ENCODE peak calls at places on chromosome 19, in five cellular contexts. E, O, D, R and V are unnamed samples.

GRCh38 chr19:497476-497860 is 1.2 kb downstream of the MADCAM1 start:
- DNase-seq in D (no peak), R (no peak), O (peak), E (no peak), V (no peak)

GRCh38 chr19:40662925-40663711 is 27.3 kb downstream of the NUMBL start:
- DNase-seq in R (peak), D (peak), O (peak), E (peak), V (peak)

GRCh38 chr19:34712606-34713261 is 21.3 kb upstream of the ZNF181 start:
- DNase-seq in E (peak), O (peak), R (peak), D (peak), V (peak)

GRCh38 chr19:927044-927706 is 1.3 kb downstream of the ARID3A start:
- DNase-seq in R (peak), D (no peak), O (peak), E (peak), V (no peak)

GRCh38 chr19:51142119-51142518 is at the start of gene SIGLEC7:
- DNase-seq in R (no peak), D (no peak), E (no peak), O (no peak), V (no peak)

GRCh38 chr19:23436318-23436717 is 41.0 kb upstream of the ZNF91 start:
- DNase-seq in E (peak), O (no peak), D (no peak), R (no peak), V (no peak)

GRCh38 chr19:12208221-12208620 is 45.3 kb downstream of the ZNF136 start:
- DNase-seq in O (no peak), R (peak), E (no peak), D (no peak), V (no peak)

GRCh38 chr19:16202320-16203255 is 4.9 kb downstream of the AP1M1 start:
- DNase-seq in O (peak), D (no peak), E (no peak), R (no peak), V (no peak)

GRCh38 chr19:44931541-44931940 is 10.5 kb upstream of the APOC4 start:
- DNase-seq in D (no peak), R (no peak), O (peak), E (no peak), V (no peak)

GRCh38 chr19:17888260-17888659 is 16.5 kb downstream of the SLC5A5 start:
- DNase-seq in R (no peak), E (no peak), D (no peak), O (no peak), V (no peak)

GRCh38 chr19:34145741-34146202 is 26.5 kb upstream of the LSM14A start:
- DNase-seq in D (no peak), E (peak), R (peak), O (peak), V (peak)

GRCh38 chr19:17107546-17108452 is 32.2 kb downstream of the MYO9B start:
- DNase-seq in E (no peak), D (no peak), R (peak), O (peak), V (peak)

GRCh38 chr19:16295071-16295470 is 29.6 kb upstream of the KLF2 start:
- DNase-seq in O (no peak), D (no peak), E (no peak), R (no peak), V (no peak)

GRCh38 chr19:46133777-46134231 is 9.3 kb upstream of the IGFL3 start:
- DNase-seq in R (no peak), D (no peak), E (no peak), O (no peak), V (no peak)

GRCh38 chr19:815775-816499 is 5.8 kb downstream of the PLPPR3 start:
- DNase-seq in E (no peak), R (no peak), O (no peak), D (no peak), V (no peak)

GRCh38 chr19:13022859-13023636 is 27.8 kb downstream of the NFIX start:
- DNase-seq in E (peak), D (no peak), R (peak), O (peak), V (peak)

GRCh38 chr19:33214621-33215020 is 11.0 kb downstream of the SLC7A10 start:
- DNase-seq in E (no peak), O (peak), D (no peak), R (peak), V (peak)

GRCh38 chr19:57473646-57474045 is 3.7 kb downstream of the ZNF772 start:
- DNase-seq in R (no peak), O (no peak), D (no peak), E (no peak), V (no peak)

GRCh38 chr19:799076-799881 is 2.0 kb downstream of the PTBP1 start:
- DNase-seq in E (peak), D (no peak), R (peak), O (peak), V (no peak)

GRCh38 chr19:39254539-39255345 is 6.1 kb upstream of the IFNL4 start:
- DNase-seq in E (peak), R (no peak), O (no peak), D (no peak), V (no peak)

GRCh38 chr19:2811221-2811722 is 8.4 kb upstream of the ZNF554 start:
- DNase-seq in R (peak), D (no peak), E (no peak), O (peak), V (no peak)

GRCh38 chr19:3057275-3057714 is 5.0 kb downstream of the TLE5 start:
- DNase-seq in R (no peak), O (no peak), E (peak), D (no peak), V (no peak)

GRCh38 chr19:677601-678380 is 1.6 kb downstream of the FSTL3 start:
- DNase-seq in O (no peak), R (no peak), E (no peak), D (no peak), V (no peak)

GRCh38 chr19:19053508-19054314 is 10.1 kb upstream of the SLC25A42 start:
- DNase-seq in O (peak), R (peak), D (no peak), E (peak), V (peak)

GRCh38 chr19:38433268-38433733 is at the start of gene RYR1:
- DNase-seq in R (no peak), E (peak), O (peak), D (no peak), V (no peak)

GRCh38 chr19:57068921-57069697 is 50.7 kb upstream of the USP29 start:
- DNase-seq in R (peak), D (no peak), O (peak), E (peak), V (no peak)

GRCh38 chr19:53365134-53365898 is at the start of gene ZNF525:
- DNase-seq in E (peak), D (peak), R (peak), O (peak), V (peak)

GRCh38 chr19:1473056-1473400 is 6.0 kb downstream of the C19orf25 start:
- DNase-seq in E (no peak), R (no peak), O (no peak), D (no peak), V (no peak)

GRCh38 chr19:15194938-15195337 is 5.9 kb downstream of the NOTCH3 start:
- DNase-seq in D (no peak), R (no peak), E (no peak), O (no peak), V (no peak)

GRCh38 chr19:51398096-51398704 is 7.8 kb upstream of the C19orf84 start:
- DNase-seq in D (no peak), O (peak), R (peak), E (peak), V (peak)

GRCh38 chr19:14107581-14108461 is 9.7 kb downstream of the PRKACA start:
- DNase-seq in E (no peak), O (no peak), R (no peak), D (no peak), V (no peak)

GRCh38 chr19:39679791-39680168 is 24.1 kb downstream of the LGALS16 start:
- DNase-seq in D (no peak), R (no peak), E (no peak), O (no peak), V (no peak)

DNA sequence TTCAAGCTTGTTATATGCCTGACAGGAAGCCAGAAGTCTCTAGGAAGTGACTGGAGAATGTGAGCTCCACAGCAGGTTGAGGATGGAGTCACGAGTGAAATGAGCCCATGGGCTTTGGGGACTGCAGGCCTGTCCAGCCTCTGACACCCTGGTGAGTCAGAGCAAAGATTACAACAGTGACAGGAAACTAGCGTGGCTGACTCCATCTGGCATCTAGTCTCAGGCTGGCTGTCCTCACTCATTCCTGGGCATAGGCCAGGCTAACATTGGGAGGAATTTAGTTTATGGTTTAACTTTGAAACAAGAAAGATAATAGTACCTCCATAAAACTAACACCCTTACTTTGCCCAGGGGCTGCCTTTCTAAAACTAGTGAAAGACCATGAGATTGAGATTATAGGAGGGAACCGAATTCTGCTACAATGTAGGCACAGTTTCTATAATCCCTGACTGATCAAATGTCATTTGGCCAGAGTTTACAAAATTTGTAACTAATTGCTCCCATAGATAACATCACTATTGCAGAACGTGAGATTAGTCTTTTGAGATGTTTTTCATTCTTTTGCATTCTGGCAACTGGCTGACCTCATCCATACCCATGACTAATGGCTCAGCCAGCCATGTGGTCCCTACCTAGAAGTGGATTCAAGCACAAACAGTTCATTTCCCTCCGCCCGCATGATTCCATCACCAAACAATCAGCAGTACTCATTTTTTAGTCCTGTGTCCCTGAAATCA is 28.4 kb downstream of the PSG1 start:
- DNase-seq in E (no peak), D (no peak), R (peak), O (no peak), V (no peak)
- TF ChIP-seq FOXM1 in E (no peak), D (no peak), R (no peak), O (peak), V (no peak)

DNA sequence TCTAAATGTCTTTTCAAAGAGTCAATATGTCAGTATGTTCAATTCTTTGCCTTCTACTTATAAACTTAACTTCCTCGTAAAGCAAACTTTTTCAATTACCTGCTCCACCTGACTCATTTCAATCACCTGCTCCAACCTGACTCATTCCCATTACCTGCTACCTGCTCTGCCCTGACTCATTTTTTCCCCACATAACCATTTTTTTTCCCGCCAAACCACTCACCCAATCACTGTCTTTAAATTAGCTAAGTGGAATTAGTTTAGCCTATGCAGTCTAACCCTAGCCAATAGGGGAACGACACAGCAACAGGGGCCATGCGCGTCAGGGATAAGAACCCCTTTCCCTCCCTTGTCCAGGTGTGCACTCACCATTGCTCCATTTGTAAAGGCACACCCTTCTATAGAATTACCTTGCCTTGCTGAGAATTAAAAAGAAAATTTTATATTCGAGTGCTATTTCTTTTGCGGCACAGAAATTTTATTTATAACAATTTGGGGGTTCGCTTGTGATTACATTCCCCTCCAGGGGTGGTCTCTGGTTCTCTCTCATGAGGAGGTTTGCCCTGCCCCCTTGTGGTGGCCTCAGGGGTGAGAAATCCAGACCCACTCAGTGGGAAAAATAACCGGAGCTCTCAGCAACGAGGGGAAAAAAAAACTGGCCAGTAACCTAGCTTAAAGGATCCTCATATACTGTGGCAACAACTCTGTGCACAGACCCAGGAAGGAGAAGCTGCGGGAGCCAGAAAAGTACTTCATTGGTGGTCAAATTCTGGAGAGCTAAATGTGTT is 193.1 kb downstream of the ZNF486 start:
- DNase-seq in O (peak), R (no peak), E (no peak), D (no peak), V (no peak)
- TF ChIP-seq FOXM1 in O (no peak), R (no peak), E (no peak), D (no peak), V (no peak)

GRCh38 chr19:35766571-35767104 is 8.7 kb downstream of the PROSER3 start:
- DNase-seq in D (no peak), E (no peak), R (no peak), O (no peak), V (no peak)
- TF ChIP-seq FOXM1 in D (no peak), E (no peak), R (no peak), O (no peak), V (no peak)

DNA sequence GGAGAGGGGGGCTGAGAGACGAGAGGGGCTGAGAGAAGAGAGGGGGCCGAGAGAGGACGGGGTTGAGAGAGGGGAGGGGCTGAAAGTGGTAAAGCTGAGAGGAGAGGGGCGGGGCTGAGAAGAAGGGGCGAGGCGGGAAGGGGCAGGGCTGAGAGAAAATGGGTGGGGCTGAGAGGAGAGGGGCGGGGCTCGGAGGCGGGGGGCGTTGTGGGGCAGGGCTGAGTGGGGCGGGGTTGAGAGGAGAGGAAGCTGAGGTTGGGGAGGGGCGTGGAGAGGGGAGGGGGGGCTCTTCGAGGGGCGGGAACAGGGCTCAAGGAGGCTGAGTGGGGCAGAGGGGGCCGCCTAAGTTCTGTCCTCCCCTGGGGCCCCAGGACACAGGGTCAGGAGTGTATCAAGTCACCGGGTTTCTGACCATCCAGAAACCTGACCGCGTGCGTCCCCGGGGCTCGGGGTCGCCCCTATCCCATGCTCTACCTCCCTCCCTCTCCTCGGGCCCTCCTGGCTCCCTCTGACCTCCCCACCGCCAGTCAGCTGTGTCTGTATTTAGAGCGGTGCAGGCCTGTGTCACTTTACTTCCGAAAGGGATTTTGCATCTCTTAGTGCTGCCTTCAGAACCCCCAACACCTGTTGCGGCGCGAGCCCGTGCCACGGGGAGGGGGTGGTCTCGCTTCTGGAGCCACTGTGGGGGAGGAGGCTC is 38.6 kb upstream of the SEMA6B start:
- DNase-seq in E (peak), D (no peak), R (no peak), O (peak), V (peak)
- TF ChIP-seq FOXM1 in E (no peak), D (no peak), R (no peak), O (no peak), V (no peak)

GRCh38 chr19:10288662-10289166 is 1.0 kb upstream of the ICAM5 start:
- DNase-seq in D (no peak), E (peak), O (peak), R (peak), V (no peak)
- TF ChIP-seq FOXM1 in D (no peak), E (no peak), O (no peak), R (no peak), V (no peak)

GRCh38 chr19:54928299-54928698 is 19.0 kb downstream of the NLRP7 start:
- DNase-seq in E (peak), R (no peak), D (no peak), O (no peak), V (no peak)
- TF ChIP-seq FOXM1 in E (no peak), R (no peak), D (no peak), O (no peak), V (no peak)